ENCODE peak calls at places on chromosome 4, in four cellular contexts. U is upper lobe of right lung, Y is HEK293T, F is NCI-H524 treated with DMSO at 0.1 percent for 48 hours. R is an unnamed sample.

GRCh38 chr4:128917781-128918180 is 108.3 kb downstream of the JADE1 start:
- DNase-seq in U (no peak), F (no peak), Y (no peak), R (no peak)

GRCh38 chr4:40253906-40254305 is 57.1 kb downstream of the RHOH start:
- DNase-seq in Y (no peak), U (no peak), F (no peak), R (no peak)

GRCh38 chr4:23889814-23890269 is at the start of gene PPARGC1A:
- DNase-seq in U (peak; percentile 68), F (peak; percentile 61), Y (peak; percentile 50), R (no peak)

GRCh38 chr4:150067859-150068258 is 10.4 kb upstream of the DCLK2 start:
- DNase-seq in Y (no peak), F (no peak), U (no peak), R (no peak)

GRCh38 chr4:14877246-14878220 is 124.7 kb upstream of the CPEB2 start:
- DNase-seq in F (no peak), Y (no peak), U (no peak), R (no peak)

GRCh38 chr4:37892641-37893040 is 1.8 kb downstream of the TBC1D1 start:
- DNase-seq in F (no peak), Y (no peak), U (no peak), R (no peak)

GRCh38 chr4:163344147-163345050 is 707 bp downstream of the NPY5R start:
- DNase-seq in Y (peak; percentile 27), U (no peak), F (no peak), R (no peak)

GRCh38 chr4:114879916-114880315 is 233.5 kb downstream of the NDST4 start:
- DNase-seq in Y (no peak), U (no peak), F (peak; percentile 13), R (peak; percentile 9)

R was measured in NCI-H2171.